ENCODE peak calls at places on chromosomes 13 and 19, in six cellular contexts. One of them, this sample, is unnamed.

GRCh38 chr19:18669524-18669817 is 14.0 kb upstream of the CRTC1 start:
- DNase-seq in K562: no peak
- DNase-seq in GM12878: no peak
- DNase-seq in endothelial cell of umbilical vein: no peak
- DNase-seq in A549: no peak
- DNase-seq in HepG2: no peak
- DNase-seq in this sample: no peak

GRCh38 chr13:112859817-112860190 is 109.2 kb upstream of the MCF2L start:
- DNase-seq in K562: no peak
- DNase-seq in A549: no peak
- DNase-seq in GM12878: no peak
- DNase-seq in endothelial cell of umbilical vein: peak; percentile 87
- DNase-seq in HepG2: no peak
- DNase-seq in this sample: no peak

GRCh38 chr13:83943530-83944279 is 61.4 kb upstream of the SLITRK1 start:
- DNase-seq in endothelial cell of umbilical vein: no peak
- DNase-seq in K562: no peak
- DNase-seq in A549: peak; percentile 7
- DNase-seq in GM12878: no peak
- DNase-seq in HepG2: peak; percentile 0
- DNase-seq in this sample: no peak

GRCh38 chr13:24671367-24672117 is 8.7 kb upstream of the ATP12A start:
- DNase-seq in endothelial cell of umbilical vein: peak; percentile 51
- DNase-seq in K562: peak; percentile 28
- DNase-seq in HepG2: peak; percentile 54
- DNase-seq in GM12878: no peak
- DNase-seq in A549: peak; percentile 67
- DNase-seq in this sample: peak; percentile 53

GRCh38 chr19:8573316-8573715 is 3.9 kb downstream of the MYO1F start:
- DNase-seq in endothelial cell of umbilical vein: no peak
- DNase-seq in A549: no peak
- DNase-seq in HepG2: no peak
- DNase-seq in K562: no peak
- DNase-seq in GM12878: no peak
- DNase-seq in this sample: no peak

GRCh38 chr13:96844195-96844594 is 150.1 kb downstream of the OXGR1 start:
- DNase-seq in A549: no peak
- DNase-seq in HepG2: no peak
- DNase-seq in K562: no peak
- DNase-seq in GM12878: no peak
- DNase-seq in endothelial cell of umbilical vein: no peak
- DNase-seq in this sample: no peak

GRCh38 chr13:24081388-24081787 is 79.1 kb upstream of the SPATA13 start:
- DNase-seq in GM12878: no peak
- DNase-seq in HepG2: no peak
- DNase-seq in K562: no peak
- DNase-seq in endothelial cell of umbilical vein: no peak
- DNase-seq in A549: no peak
- DNase-seq in this sample: peak; percentile 37

GRCh38 chr13:85724554-85725432 is 74.4 kb downstream of the SLITRK6 start:
- DNase-seq in K562: no peak
- DNase-seq in GM12878: no peak
- DNase-seq in endothelial cell of umbilical vein: no peak
- DNase-seq in HepG2: no peak
- DNase-seq in A549: no peak
- DNase-seq in this sample: no peak

GRCh38 chr19:8445488-8446001 is 770 bp downstream of the HNRNPM start:
- DNase-seq in GM12878: no peak
- DNase-seq in A549: no peak
- DNase-seq in endothelial cell of umbilical vein: peak; percentile 54
- DNase-seq in HepG2: no peak
- DNase-seq in K562: peak; percentile 76
- DNase-seq in this sample: peak; percentile 85

GRCh38 chr19:41302624-41303351 is 7.2 kb upstream of the CCDC97 start:
- DNase-seq in A549: no peak
- DNase-seq in GM12878: peak; percentile 47
- DNase-seq in K562: no peak
- DNase-seq in HepG2: no peak
- DNase-seq in endothelial cell of umbilical vein: no peak
- DNase-seq in this sample: no peak

GRCh38 chr13:68099616-68100015 is 869.5 kb upstream of the PCDH9 start:
- DNase-seq in A549: peak; percentile 11
- DNase-seq in HepG2: no peak
- DNase-seq in endothelial cell of umbilical vein: no peak
- DNase-seq in K562: no peak
- DNase-seq in GM12878: no peak
- DNase-seq in this sample: no peak

GRCh38 chr13:81031996-81032395 is 691.1 kb upstream of the SPRY2 start:
- DNase-seq in endothelial cell of umbilical vein: no peak
- DNase-seq in K562: no peak
- DNase-seq in A549: no peak
- DNase-seq in HepG2: no peak
- DNase-seq in GM12878: no peak
- DNase-seq in this sample: no peak

GRCh38 chr13:109651854-109652253 is 134.5 kb downstream of the IRS2 start:
- DNase-seq in K562: no peak
- DNase-seq in endothelial cell of umbilical vein: no peak
- DNase-seq in GM12878: no peak
- DNase-seq in A549: no peak
- DNase-seq in HepG2: no peak
- DNase-seq in this sample: peak; percentile 55

GRCh38 chr19:28509079-28509895 is 703.7 kb downstream of the UQCRFS1 start:
- DNase-seq in endothelial cell of umbilical vein: no peak
- DNase-seq in HepG2: no peak
- DNase-seq in A549: no peak
- DNase-seq in K562: no peak
- DNase-seq in GM12878: no peak
- DNase-seq in this sample: no peak

GRCh38 chr13:99981115-99982020 is at the start of gene ZIC2:
- DNase-seq in HepG2: no peak
- DNase-seq in K562: peak; percentile 81
- DNase-seq in endothelial cell of umbilical vein: no peak
- DNase-seq in GM12878: no peak
- DNase-seq in A549: peak; percentile 87
- DNase-seq in this sample: peak; percentile 96

GRCh38 chr13:113149711-113150544 is 8.5 kb upstream of the PROZ start:
- DNase-seq in A549: no peak
- DNase-seq in HepG2: peak; percentile 91
- DNase-seq in GM12878: no peak
- DNase-seq in endothelial cell of umbilical vein: no peak
- DNase-seq in K562: no peak
- DNase-seq in this sample: no peak

GRCh38 chr19:10430505-10431253 is 10.3 kb downstream of the PDE4A start:
- DNase-seq in K562: peak; percentile 84
- DNase-seq in HepG2: no peak
- DNase-seq in GM12878: no peak
- DNase-seq in endothelial cell of umbilical vein: no peak
- DNase-seq in A549: no peak
- DNase-seq in this sample: peak; percentile 57

GRCh38 chr13:46559272-46559805 is 6.4 kb downstream of the LRCH1 start:
- DNase-seq in GM12878: no peak
- DNase-seq in K562: no peak
- DNase-seq in HepG2: no peak
- DNase-seq in endothelial cell of umbilical vein: peak; percentile 51
- DNase-seq in A549: no peak
- DNase-seq in this sample: no peak

GRCh38 chr19:4733755-4734345 is 10.2 kb upstream of the DPP9 start:
- DNase-seq in endothelial cell of umbilical vein: no peak
- DNase-seq in K562: no peak
- DNase-seq in GM12878: no peak
- DNase-seq in A549: no peak
- DNase-seq in HepG2: no peak
- DNase-seq in this sample: no peak

GRCh38 chr19:4732680-4733114 is 9.1 kb upstream of the DPP9 start:
- DNase-seq in GM12878: no peak
- DNase-seq in A549: peak; percentile 68
- DNase-seq in endothelial cell of umbilical vein: peak; percentile 48
- DNase-seq in HepG2: peak; percentile 63
- DNase-seq in K562: peak; percentile 74
- DNase-seq in this sample: peak; percentile 69

GRCh38 chr19:4730740-4731171 is 7.1 kb upstream of the DPP9 start:
- DNase-seq in endothelial cell of umbilical vein: peak; percentile 19
- DNase-seq in GM12878: no peak
- DNase-seq in K562: peak; percentile 66
- DNase-seq in A549: no peak
- DNase-seq in HepG2: no peak
- DNase-seq in this sample: peak; percentile 36
- TF ChIP-seq MYC in endothelial cell of umbilical vein: no peak
- TF ChIP-seq MYC in GM12878: no peak
- TF ChIP-seq MYC in K562: no peak
- TF ChIP-seq MYC in A549: no peak
- TF ChIP-seq MYC in HepG2: no peak
- TF ChIP-seq MYC in this sample: no peak

DNA sequence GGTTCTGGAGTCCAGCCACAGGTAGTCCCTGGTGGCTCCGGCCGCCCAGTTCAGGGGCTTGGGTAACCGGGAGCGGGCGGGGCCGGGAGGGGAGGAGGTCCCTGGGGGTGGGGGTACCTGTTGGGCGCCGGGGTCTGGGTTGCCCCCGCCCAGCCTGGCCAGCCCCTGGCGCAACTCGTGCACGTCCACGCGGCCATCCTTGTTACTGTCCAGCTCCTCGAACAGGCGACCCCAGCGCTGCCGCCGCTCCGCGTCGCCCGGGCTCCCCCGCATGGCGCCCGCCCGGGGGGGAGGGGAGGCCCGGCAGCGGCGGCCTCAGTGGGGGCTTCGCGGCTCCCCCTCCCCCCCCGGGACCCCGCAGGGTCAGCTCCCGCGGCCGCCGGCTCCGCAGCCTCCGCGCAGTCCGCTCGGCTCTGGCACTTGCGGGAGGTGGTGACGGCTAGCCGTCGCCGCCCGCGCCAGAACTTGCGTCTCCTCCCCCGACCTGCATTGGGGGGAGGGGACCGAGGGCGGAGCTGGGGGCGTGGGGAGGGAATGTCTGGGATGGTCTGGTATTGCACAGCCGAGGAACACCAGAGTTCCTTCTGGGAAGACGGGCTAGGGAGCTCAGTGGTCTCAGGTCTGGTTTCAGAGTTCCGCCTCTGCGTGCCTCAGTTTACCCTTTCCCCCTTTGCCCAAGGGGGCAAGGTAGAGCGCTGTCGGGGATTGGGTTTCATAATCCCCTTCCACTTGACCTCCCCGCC is at the start of gene SLC25A23:
- DNase-seq in GM12878: peak; percentile 40
- DNase-seq in endothelial cell of umbilical vein: peak; percentile 75
- DNase-seq in K562: peak; percentile 89
- DNase-seq in A549: peak; percentile 76
- DNase-seq in HepG2: peak; percentile 46
- DNase-seq in this sample: peak; percentile 76
- TF ChIP-seq POLR2A in GM12878: peak; percentile 62
- TF ChIP-seq POLR2A in endothelial cell of umbilical vein: no peak
- TF ChIP-seq POLR2A in K562: no peak
- TF ChIP-seq POLR2A in A549: no peak
- TF ChIP-seq POLR2A in HepG2: no peak
- TF ChIP-seq POLR2A in this sample: peak; percentile 24

GRCh38 chr19:37902668-37903067 is 3.7 kb downstream of the WDR87 start:
- DNase-seq in A549: peak; percentile 92
- DNase-seq in K562: peak; percentile 87
- DNase-seq in HepG2: peak; percentile 71
- DNase-seq in endothelial cell of umbilical vein: peak; percentile 73
- DNase-seq in GM12878: no peak
- DNase-seq in this sample: peak; percentile 76
- TF ChIP-seq MAX in A549: peak; percentile 45
- TF ChIP-seq MAX in K562: no peak
- TF ChIP-seq MAX in HepG2: no peak
- TF ChIP-seq MAX in endothelial cell of umbilical vein: no peak
- TF ChIP-seq MAX in GM12878: no peak
- TF ChIP-seq MAX in this sample: no peak

DNA sequence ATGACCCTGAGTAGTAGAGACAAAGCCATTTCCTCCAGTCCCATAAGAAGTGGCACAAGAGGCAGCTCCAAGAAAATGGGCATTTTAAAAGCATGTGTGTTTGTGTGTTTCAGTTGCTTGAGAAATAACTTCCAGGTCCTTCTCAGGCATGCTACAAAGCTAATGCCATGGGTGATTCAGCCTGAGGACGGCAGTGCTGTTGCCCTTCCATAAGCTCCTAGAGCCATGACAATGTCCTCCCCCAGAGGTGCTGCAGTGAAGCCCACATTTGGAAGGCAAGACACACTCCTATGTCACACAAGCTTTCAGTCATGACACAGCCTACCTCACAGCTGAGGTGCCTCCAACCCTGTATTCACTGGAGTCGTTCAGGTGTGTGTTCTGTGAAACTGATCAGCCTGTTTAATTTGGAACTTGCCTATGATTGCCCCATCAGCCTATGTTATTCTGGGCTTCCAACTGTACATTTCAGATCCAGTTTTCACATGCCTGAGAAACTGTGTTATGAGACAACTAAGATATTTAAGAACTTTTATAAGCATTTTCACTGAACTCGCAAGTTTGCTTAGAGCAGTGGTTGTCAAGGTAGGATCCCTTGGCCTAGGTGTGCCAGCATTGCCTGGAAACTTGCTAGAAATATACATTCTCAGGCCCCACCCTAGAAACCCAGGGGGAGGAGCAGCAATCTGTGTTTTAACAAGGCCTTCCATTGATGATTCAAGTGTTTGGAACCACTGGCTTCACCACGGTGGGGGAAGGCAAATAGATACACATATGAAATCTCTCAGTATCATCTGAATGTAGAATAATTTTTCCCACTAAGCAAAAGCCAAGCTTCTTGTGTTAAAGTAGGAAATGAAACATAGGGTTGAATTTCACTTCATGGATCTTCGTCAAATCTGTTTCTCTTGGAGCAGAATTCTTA is 213.4 kb downstream of the FOXO1 start:
- DNase-seq in GM12878: no peak
- DNase-seq in endothelial cell of umbilical vein: no peak
- DNase-seq in HepG2: peak; percentile 63
- DNase-seq in K562: no peak
- DNase-seq in A549: peak; percentile 33
- DNase-seq in this sample: peak; percentile 17
- TF ChIP-seq MYC in GM12878: no peak
- TF ChIP-seq MYC in endothelial cell of umbilical vein: no peak
- TF ChIP-seq MYC in HepG2: no peak
- TF ChIP-seq MYC in K562: no peak
- TF ChIP-seq MYC in A549: no peak
- TF ChIP-seq MYC in this sample: no peak

DNA sequence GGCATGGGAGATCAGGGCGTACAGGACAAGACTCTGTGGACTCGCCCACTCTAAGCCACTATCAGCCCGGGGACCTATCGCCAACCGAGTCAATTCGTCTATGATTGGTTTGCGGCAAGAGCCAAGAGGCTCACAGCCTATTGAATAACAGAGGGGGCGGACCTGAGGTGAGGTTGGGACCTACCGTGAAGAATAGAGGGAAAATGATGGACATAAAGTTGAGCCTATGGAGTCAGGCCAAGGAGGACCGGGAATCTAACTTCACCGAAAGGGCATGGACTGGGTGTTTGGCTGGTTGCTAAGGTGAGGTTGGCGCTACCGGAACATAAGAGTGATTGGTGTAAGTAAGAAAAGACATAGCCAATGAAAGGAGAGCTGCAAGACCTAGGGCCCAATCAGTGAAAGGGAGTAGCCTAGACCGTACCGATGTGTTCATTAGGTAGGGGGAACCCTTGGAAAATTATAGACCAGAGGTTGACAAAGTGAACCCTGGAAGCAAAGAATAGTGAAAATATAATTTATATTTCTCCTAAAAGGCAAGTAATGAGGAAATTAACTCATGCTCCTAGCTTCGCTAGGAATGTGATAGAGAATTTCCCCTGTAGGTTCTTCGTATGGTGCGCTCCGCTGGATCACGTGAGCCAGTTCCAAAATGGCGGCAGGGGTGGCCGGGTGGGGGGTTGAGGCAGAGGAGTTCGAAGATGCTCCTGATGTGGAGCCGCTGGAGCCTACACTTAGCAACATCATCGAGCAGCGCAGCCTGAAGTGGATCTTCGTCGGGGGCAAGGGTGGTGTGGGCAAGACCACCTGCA is at the start of gene GET3:
- DNase-seq in HepG2: peak; percentile 100
- DNase-seq in GM12878: peak; percentile 99
- DNase-seq in endothelial cell of umbilical vein: peak; percentile 100
- DNase-seq in K562: peak; percentile 98
- DNase-seq in A549: peak; percentile 100
- DNase-seq in this sample: peak; percentile 97
- TF ChIP-seq POLR2A in HepG2: peak; percentile 92
- TF ChIP-seq POLR2A in GM12878: peak; percentile 93
- TF ChIP-seq POLR2A in endothelial cell of umbilical vein: peak; percentile 89
- TF ChIP-seq POLR2A in K562: peak; percentile 85
- TF ChIP-seq POLR2A in A549: peak; percentile 86
- TF ChIP-seq POLR2A in this sample: peak; percentile 75

This sample was measured in NB4.